ENCODE peak calls at places on chromosomes 12 and 14, in nine cellular contexts. P is T-helper 17 cell; V is T-helper 2 cell; N is iris pigment epithelial cell; T is lung; R is activated CD4-positive, alpha-beta T cell treated with anti-CD3 and anti-CD28 coated beads, Interleukin-2, amount 10 ng/mL, durations not matched to agents 7 days and 5 days; E is HEK293T; Z is GM12864; B is GM20000. D is an unnamed sample.

GRCh38 chr12:122366685-122367475 is 55.6 kb downstream of the CLIP1 start:
- DNase-seq in V (no peak), Z (no peak), B (no peak), T (no peak), E (no peak), P (no peak), R (no peak), N (peak), D (no peak)

GRCh38 chr12:82789674-82790073 is 103.0 kb downstream of the TMTC2 start:
- DNase-seq in N (no peak), E (no peak), R (no peak), B (no peak), T (no peak), Z (no peak), P (no peak), V (no peak), D (no peak)

GRCh38 chr14:59268858-59269257 is 80.4 kb downstream of the DAAM1 start:
- DNase-seq in R (no peak), T (no peak), V (no peak), P (no peak), B (no peak), N (peak), E (no peak), Z (no peak), D (no peak)

GRCh38 chr12:12784911-12785814 is at the start of gene APOLD1:
- DNase-seq in V (no peak), T (no peak), N (peak), P (no peak), Z (no peak), R (no peak), E (no peak), B (no peak), D (peak)

GRCh38 chr12:45232771-45233372 is 17.0 kb downstream of the ANO6 start:
- DNase-seq in E (peak), P (no peak), T (peak), Z (no peak), B (no peak), V (no peak), R (no peak), N (peak), D (no peak)

GRCh38 chr12:33596061-33596460 is 156.4 kb upstream of the SYT10 start:
- DNase-seq in E (no peak), P (no peak), Z (no peak), N (peak), T (no peak), B (no peak), R (no peak), V (no peak), D (no peak)

GRCh38 chr14:60506985-60507829 is 1.7 kb upstream of the SIX6 start:
- DNase-seq in E (no peak), V (no peak), N (no peak), R (no peak), P (no peak), T (no peak), B (no peak), Z (no peak), D (no peak)

GRCh38 chr12:52632656-52633055 is 14.3 kb upstream of the KRT73 start:
- DNase-seq in P (no peak), V (no peak), E (no peak), T (no peak), N (no peak), R (no peak), B (no peak), Z (no peak), D (no peak)

GRCh38 chr12:62865090-62865489 is 69.9 kb downstream of the PPM1H start:
- DNase-seq in N (no peak), E (no peak), B (no peak), V (no peak), R (no peak), Z (no peak), T (no peak), P (no peak), D (no peak)

GRCh38 chr12:104115587-104115975 is 22.4 kb downstream of the NFYB start:
- DNase-seq in B (no peak), R (no peak), V (no peak), P (no peak), T (no peak), E (no peak), Z (no peak), N (no peak), D (no peak)

GRCh38 chr12:55935742-55936151 is 4.8 kb downstream of the DGKA start:
- DNase-seq in Z (no peak), P (no peak), R (no peak), T (no peak), B (no peak), N (no peak), V (peak), E (no peak), D (no peak)

GRCh38 chr12:115922952-115923564 is 354.4 kb downstream of the MED13L start:
- DNase-seq in N (peak), T (no peak), P (no peak), V (no peak), B (no peak), Z (no peak), R (no peak), E (peak), D (peak)

GRCh38 chr12:11944321-11944720 is 126.4 kb upstream of the BCL2L14 start:
- DNase-seq in E (no peak), B (peak), V (no peak), T (no peak), Z (no peak), N (no peak), P (no peak), R (no peak), D (no peak)

GRCh38 chr14:92481386-92481785 is 32.2 kb upstream of the RIN3 start:
- DNase-seq in B (no peak), Z (no peak), P (no peak), N (peak), R (no peak), T (peak), E (no peak), V (no peak), D (no peak)

GRCh38 chr12:57096099-57096572 is 7.2 kb downstream of the NAB2 start:
- DNase-seq in B (peak), N (peak), T (no peak), Z (no peak), P (no peak), R (no peak), V (no peak), E (no peak), D (peak)